ENCODE peak calls at places on chromosomes 13 and 19, in four cellular contexts. One of them, this sample, is unnamed.

GRCh38 chr13:52419080-52419479 is 13.1 kb upstream of the THSD1 start:
- DNase-seq in tibial nerve: no peak
- DNase-seq in dorsolateral prefrontal cortex: no peak
- DNase-seq in left ventricle myocardium inferior: no peak
- DNase-seq in this sample: no peak

GRCh38 chr13:107554355-107554905 is 660.9 kb downstream of the LIG4 start:
- DNase-seq in tibial nerve: no peak
- DNase-seq in dorsolateral prefrontal cortex: no peak
- DNase-seq in left ventricle myocardium inferior: no peak
- DNase-seq in this sample: no peak

GRCh38 chr13:112771877-112772538 is 82.2 kb downstream of the ATP11A start:
- DNase-seq in tibial nerve: no peak
- DNase-seq in dorsolateral prefrontal cortex: no peak
- DNase-seq in left ventricle myocardium inferior: no peak
- DNase-seq in this sample: no peak

GRCh38 chr13:43316997-43317396 is 293.6 kb downstream of the DNAJC15 start:
- DNase-seq in tibial nerve: no peak
- DNase-seq in dorsolateral prefrontal cortex: no peak
- DNase-seq in left ventricle myocardium inferior: no peak
- DNase-seq in this sample: no peak

GRCh38 chr13:80469841-80470378 is 129.0 kb upstream of the SPRY2 start:
- DNase-seq in tibial nerve: peak; percentile 66
- DNase-seq in dorsolateral prefrontal cortex: peak; percentile 38
- DNase-seq in left ventricle myocardium inferior: peak; percentile 77
- DNase-seq in this sample: no peak

GRCh38 chr13:23615677-23616076 is 45.5 kb downstream of the TNFRSF19 start:
- DNase-seq in tibial nerve: no peak
- DNase-seq in dorsolateral prefrontal cortex: no peak
- DNase-seq in left ventricle myocardium inferior: no peak
- DNase-seq in this sample: no peak

GRCh38 chr19:18292810-18293641 is 11.6 kb upstream of the JUND start:
- DNase-seq in tibial nerve: peak; percentile 74
- DNase-seq in dorsolateral prefrontal cortex: peak; percentile 72
- DNase-seq in left ventricle myocardium inferior: peak; percentile 91
- DNase-seq in this sample: no peak

GRCh38 chr13:51444922-51445321 is 7.9 kb downstream of the INTS6 start:
- DNase-seq in tibial nerve: no peak
- DNase-seq in dorsolateral prefrontal cortex: no peak
- DNase-seq in left ventricle myocardium inferior: no peak
- DNase-seq in this sample: no peak

GRCh38 chr13:19681517-19681916 is 48.1 kb downstream of the MPHOSPH8 start:
- DNase-seq in tibial nerve: no peak
- DNase-seq in dorsolateral prefrontal cortex: no peak
- DNase-seq in left ventricle myocardium inferior: no peak
- DNase-seq in this sample: no peak

GRCh38 chr19:45630463-45630862 is 8.7 kb downstream of the EML2 start:
- DNase-seq in tibial nerve: no peak
- DNase-seq in dorsolateral prefrontal cortex: no peak
- DNase-seq in left ventricle myocardium inferior: no peak
- DNase-seq in this sample: no peak

GRCh38 chr13:113192902-113193301 is 15.6 kb downstream of the PCID2 start:
- DNase-seq in tibial nerve: no peak
- DNase-seq in dorsolateral prefrontal cortex: no peak
- DNase-seq in left ventricle myocardium inferior: no peak
- DNase-seq in this sample: no peak

GRCh38 chr19:49161987-49162386 is 4.4 kb downstream of the TRPM4 start:
- DNase-seq in tibial nerve: no peak
- DNase-seq in dorsolateral prefrontal cortex: no peak
- DNase-seq in left ventricle myocardium inferior: no peak
- DNase-seq in this sample: no peak

GRCh38 chr19:850221-850978 is 1.7 kb upstream of the ELANE start:
- DNase-seq in tibial nerve: peak; percentile 83
- DNase-seq in dorsolateral prefrontal cortex: no peak
- DNase-seq in left ventricle myocardium inferior: peak; percentile 93
- DNase-seq in this sample: no peak

GRCh38 chr13:28747851-28748250 is 29.1 kb upstream of the SLC46A3 start:
- DNase-seq in tibial nerve: no peak
- DNase-seq in dorsolateral prefrontal cortex: no peak
- DNase-seq in left ventricle myocardium inferior: no peak
- DNase-seq in this sample: no peak

GRCh38 chr19:7340959-7341837 is 7.5 kb upstream of the ARHGEF18 start:
- DNase-seq in tibial nerve: peak; percentile 80
- DNase-seq in dorsolateral prefrontal cortex: peak; percentile 85
- DNase-seq in left ventricle myocardium inferior: peak; percentile 82
- DNase-seq in this sample: peak; percentile 75

GRCh38 chr19:39502640-39503417 is 4.1 kb downstream of the DLL3 start:
- DNase-seq in tibial nerve: no peak
- DNase-seq in dorsolateral prefrontal cortex: peak; percentile 46
- DNase-seq in left ventricle myocardium inferior: peak; percentile 52
- DNase-seq in this sample: peak; percentile 82

GRCh38 chr19:2013683-2013961 is 1.9 kb downstream of the BTBD2 start:
- DNase-seq in tibial nerve: no peak
- DNase-seq in dorsolateral prefrontal cortex: no peak
- DNase-seq in left ventricle myocardium inferior: no peak
- DNase-seq in this sample: no peak

GRCh38 chr19:6010107-6010506 is 32.2 kb upstream of the RANBP3 start:
- DNase-seq in tibial nerve: no peak
- DNase-seq in dorsolateral prefrontal cortex: no peak
- DNase-seq in left ventricle myocardium inferior: no peak
- DNase-seq in this sample: no peak

GRCh38 chr13:40060318-40061007 is 405.0 kb downstream of the COG6 start:
- DNase-seq in tibial nerve: peak; percentile 45
- DNase-seq in dorsolateral prefrontal cortex: peak; percentile 48
- DNase-seq in left ventricle myocardium inferior: peak; percentile 46
- DNase-seq in this sample: no peak

GRCh38 chr13:87123987-87124784 is 547.0 kb upstream of the SLITRK5 start:
- DNase-seq in tibial nerve: no peak
- DNase-seq in dorsolateral prefrontal cortex: no peak
- DNase-seq in left ventricle myocardium inferior: peak; percentile 18
- DNase-seq in this sample: no peak

DNA sequence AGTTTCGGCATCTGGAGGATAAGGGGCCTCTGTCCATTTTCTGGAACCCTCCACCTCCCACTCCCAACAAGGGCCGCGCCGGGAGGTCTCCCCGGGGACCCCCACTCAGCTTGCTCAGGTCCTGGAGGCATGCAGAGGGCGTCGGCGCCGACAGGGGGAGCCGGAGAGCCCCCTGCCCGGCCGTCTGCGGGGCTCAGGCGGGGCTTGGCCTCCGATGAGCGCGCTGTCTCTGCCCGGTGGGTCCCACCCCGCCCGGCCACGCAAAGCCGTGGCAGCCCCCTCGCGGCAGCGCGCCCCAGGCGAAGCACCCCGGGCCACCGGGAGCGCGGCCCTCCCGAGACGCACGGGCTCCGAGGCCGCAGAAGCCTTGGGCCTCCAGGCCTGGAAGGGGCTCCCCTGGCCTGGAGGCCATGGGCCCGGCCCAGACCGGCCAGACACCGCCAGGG is 149.7 kb upstream of the ZNF536 start:
- DNase-seq in tibial nerve: no peak
- DNase-seq in dorsolateral prefrontal cortex: no peak
- DNase-seq in left ventricle myocardium inferior: no peak
- DNase-seq in this sample: no peak
- H3K27me3 ChIP-seq in tibial nerve: no peaks in the 10 kb centered on the region
- H3K27me3 ChIP-seq in dorsolateral prefrontal cortex: peaks cover 19% of the 10 kb centered on the region
- H3K27me3 ChIP-seq in left ventricle myocardium inferior: peaks cover 100% of the 10 kb centered on the region
- H3K27me3 ChIP-seq in this sample: peaks cover 10% of the 10 kb centered on the region

GRCh38 chr19:41311613-41312012 is 1.6 kb downstream of the CCDC97 start:
- DNase-seq in tibial nerve: no peak
- DNase-seq in dorsolateral prefrontal cortex: no peak
- DNase-seq in left ventricle myocardium inferior: no peak
- DNase-seq in this sample: no peak
- H3K4me3 ChIP-seq in tibial nerve: no peak overlapping the region
- H3K4me3 ChIP-seq in dorsolateral prefrontal cortex: no peak overlapping the region
- H3K4me3 ChIP-seq in left ventricle myocardium inferior: peak overlapping the region; percentile 83
- H3K4me3 ChIP-seq in this sample: no peak overlapping the region

DNA sequence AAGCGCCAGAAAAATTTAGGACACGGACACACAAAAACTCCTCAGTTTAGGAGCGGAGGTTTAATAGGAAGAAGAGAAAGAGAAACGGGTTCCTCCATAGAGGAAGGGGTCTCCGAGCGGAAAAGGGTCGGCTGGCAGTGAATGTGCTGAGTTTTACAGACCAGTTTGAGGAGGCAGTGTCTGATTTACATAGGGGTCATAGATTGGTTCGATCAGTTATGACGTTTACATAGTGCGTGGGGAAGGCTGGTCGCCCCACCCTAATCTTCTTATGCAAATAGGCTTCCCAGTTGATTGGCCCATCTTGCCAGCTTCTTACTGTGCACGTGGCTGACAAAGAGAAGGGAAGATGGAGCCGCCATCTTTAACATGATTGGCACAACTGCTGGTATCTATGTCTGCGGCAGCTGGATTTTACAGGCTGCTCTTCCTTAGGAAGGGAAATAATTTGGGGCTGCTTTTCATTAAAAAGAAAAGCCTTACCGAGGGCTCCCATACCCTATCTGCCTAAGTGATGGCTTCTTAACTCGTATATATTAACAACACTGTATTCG is 1.2 kb upstream of the ZNF225 start:
- DNase-seq in tibial nerve: no peak
- DNase-seq in dorsolateral prefrontal cortex: no peak
- DNase-seq in left ventricle myocardium inferior: no peak
- DNase-seq in this sample: no peak
- H3K27ac ChIP-seq in tibial nerve: no peak overlapping the region
- H3K27ac ChIP-seq in dorsolateral prefrontal cortex: no peak overlapping the region
- H3K27ac ChIP-seq in left ventricle myocardium inferior: no peak overlapping the region
- H3K27ac ChIP-seq in this sample: no peak overlapping the region

DNA sequence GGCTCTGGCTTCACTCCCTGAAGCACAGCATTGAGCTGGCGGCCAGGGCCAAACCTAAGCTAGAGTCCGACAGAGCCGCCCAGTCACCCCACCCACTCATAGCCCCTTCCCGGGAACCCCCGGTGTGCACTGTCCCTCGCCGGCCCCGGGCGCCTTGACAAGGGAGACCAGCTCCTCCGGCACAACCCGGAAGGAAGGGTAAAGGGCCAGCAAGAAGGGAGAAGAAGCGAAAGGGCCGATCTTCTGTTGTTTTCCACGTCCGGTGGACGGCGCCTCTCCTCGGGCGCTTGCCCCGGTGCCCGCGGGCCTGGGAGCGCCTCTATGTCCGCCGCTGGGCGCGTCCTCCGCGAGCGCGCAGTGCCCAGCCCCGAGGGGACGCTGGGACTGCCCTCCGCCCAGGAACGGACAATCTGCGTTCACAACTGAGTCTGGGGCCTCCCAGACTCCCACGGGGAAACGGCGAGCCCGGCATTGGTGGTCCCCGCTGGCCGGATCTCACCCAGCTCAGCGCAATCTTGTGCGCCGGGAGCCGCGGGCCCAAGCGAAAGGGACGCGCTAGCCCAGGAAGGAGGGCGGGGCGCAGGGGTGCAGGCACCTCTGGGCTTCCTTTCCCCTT is 172.5 kb upstream of the MIR17HG start:
- DNase-seq in tibial nerve: no peak
- DNase-seq in dorsolateral prefrontal cortex: no peak
- DNase-seq in left ventricle myocardium inferior: no peak
- DNase-seq in this sample: no peak
- H3K27me3 ChIP-seq in tibial nerve: no peaks in the 10 kb centered on the region
- H3K27me3 ChIP-seq in dorsolateral prefrontal cortex: peaks cover 14% of the 10 kb centered on the region
- H3K27me3 ChIP-seq in left ventricle myocardium inferior: peaks cover 26% of the 10 kb centered on the region
- H3K27me3 ChIP-seq in this sample: no peaks in the 10 kb centered on the region

GRCh38 chr19:53308339-53308811 is 25.2 kb upstream of the ZNF845 start:
- DNase-seq in tibial nerve: no peak
- DNase-seq in dorsolateral prefrontal cortex: peak; percentile 50
- DNase-seq in left ventricle myocardium inferior: peak; percentile 16
- DNase-seq in this sample: no peak
- H3K4me3 ChIP-seq in tibial nerve: no peak overlapping the region
- H3K4me3 ChIP-seq in dorsolateral prefrontal cortex: no peak overlapping the region
- H3K4me3 ChIP-seq in left ventricle myocardium inferior: peak overlapping the region; percentile 10
- H3K4me3 ChIP-seq in this sample: no peak overlapping the region

DNA sequence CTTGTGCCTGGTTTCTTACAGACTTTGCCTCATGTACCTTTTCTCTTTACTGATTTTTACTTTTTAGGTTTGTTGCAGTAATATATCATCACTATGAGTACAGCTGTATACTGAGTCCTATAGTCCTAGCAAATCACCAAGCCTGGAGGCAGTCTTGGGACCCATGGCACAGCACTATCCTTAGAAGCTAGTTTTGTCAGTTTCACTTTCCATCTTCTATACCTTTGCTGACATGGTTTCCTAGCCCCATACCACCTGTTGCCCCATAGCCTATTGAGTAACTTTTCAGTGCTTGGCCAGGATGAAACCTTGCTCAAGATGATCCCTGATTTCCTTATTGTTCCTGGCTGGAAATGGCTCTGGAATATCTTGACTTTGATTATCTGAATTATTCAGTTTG is 826.4 kb downstream of the GPC5 start:
- DNase-seq in tibial nerve: no peak
- DNase-seq in dorsolateral prefrontal cortex: no peak
- DNase-seq in left ventricle myocardium inferior: no peak
- DNase-seq in this sample: no peak
- H3K27ac ChIP-seq in tibial nerve: peak overlapping the region; percentile 54
- H3K27ac ChIP-seq in dorsolateral prefrontal cortex: no peak overlapping the region
- H3K27ac ChIP-seq in left ventricle myocardium inferior: peak overlapping the region; percentile 58
- H3K27ac ChIP-seq in this sample: no peak overlapping the region

DNA sequence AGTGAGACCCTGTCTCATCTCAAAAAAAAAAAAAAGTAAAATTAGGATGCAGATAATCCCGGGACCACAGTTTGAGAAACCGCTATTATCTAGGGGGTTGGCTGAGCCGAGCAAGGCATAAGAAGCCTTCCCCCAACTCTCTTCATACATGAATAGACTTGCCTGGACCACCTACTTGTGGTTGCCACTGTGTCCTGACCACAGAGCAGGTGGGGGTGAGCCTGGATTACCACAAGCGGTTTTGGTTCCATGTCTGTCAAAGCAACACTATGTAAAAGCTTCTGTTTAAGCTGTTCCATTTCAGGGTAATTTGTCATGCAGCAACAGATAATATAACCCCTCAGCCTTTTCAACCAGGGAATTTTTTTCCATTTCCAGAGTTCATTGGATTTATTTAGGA is 3.3 kb upstream of the NAPA start:
- DNase-seq in tibial nerve: no peak
- DNase-seq in dorsolateral prefrontal cortex: no peak
- DNase-seq in left ventricle myocardium inferior: no peak
- DNase-seq in this sample: no peak
- H3K27me3 ChIP-seq in tibial nerve: no peaks in the 10 kb centered on the region
- H3K27me3 ChIP-seq in dorsolateral prefrontal cortex: no peaks in the 10 kb centered on the region
- H3K27me3 ChIP-seq in left ventricle myocardium inferior: no peaks in the 10 kb centered on the region
- H3K27me3 ChIP-seq in this sample: no peaks in the 10 kb centered on the region

This sample was measured in CD4-positive, alpha-beta memory T cell.